ENCODE peak calls at places on chromosomes 16 and 17, in eight cellular contexts. N is gastrocnemius medialis; W is CD4-positive, alpha-beta T cell; R is body of pancreas; S is HCT116; I is pancreas; V is PC-3; O is heart left ventricle. D is an unnamed sample.
A peak's percentile ranks its signal among the peaks of the same experiment; 100 is the strongest.

GRCh38 chr17:65294184-65294719 is 157.1 kb downstream of the RGS9 start:
- DNase-seq in N (peak; percentile 52), W (peak; percentile 51), R (peak; percentile 69), S (peak; percentile 72), I (peak; percentile 68), V (peak; percentile 83), O (peak; percentile 57), D (peak; percentile 71)

GRCh38 chr16:46972429-46972970 is 974 bp downstream of the DNAJA2 start:
- DNase-seq in N (no peak), W (no peak), R (no peak), S (no peak), I (no peak), V (peak; percentile 30), O (no peak), D (peak; percentile 59)

GRCh38 chr16:5298202-5298601 is 200.6 kb upstream of the EEF2KMT start:
- DNase-seq in N (no peak), W (no peak), R (no peak), S (no peak), I (no peak), V (no peak), O (no peak), D (no peak)

GRCh38 chr16:80260906-80261311 is 279.9 kb upstream of the DYNLRB2 start:
- DNase-seq in N (no peak), W (no peak), R (no peak), S (no peak), I (no peak), V (no peak), O (no peak), D (no peak)

GRCh38 chr17:20280051-20280450 is 187.3 kb downstream of the LGALS9B start:
- DNase-seq in N (no peak), W (no peak), R (no peak), S (no peak), I (no peak), V (no peak), O (no peak), D (no peak)

GRCh38 chr17:33716937-33717336 is 423.8 kb upstream of the ASIC2 start:
- DNase-seq in N (no peak), W (no peak), R (no peak), S (no peak), I (no peak), V (no peak), O (no peak), D (no peak)

GRCh38 chr17:75647061-75647460 is 13.8 kb downstream of the SMIM5 start:
- DNase-seq in N (no peak), W (no peak), R (no peak), S (no peak), I (peak; percentile 64), V (no peak), O (no peak), D (no peak)

GRCh38 chr17:923633-924032 is 55.9 kb downstream of the NXN start:
- DNase-seq in N (no peak), W (no peak), R (no peak), S (no peak), I (no peak), V (no peak), O (no peak), D (no peak)

GRCh38 chr16:85618509-85618908 is 5.4 kb downstream of the GSE1 start:
- DNase-seq in N (no peak), W (no peak), R (no peak), S (no peak), I (peak; percentile 23), V (no peak), O (no peak), D (no peak)

GRCh38 chr17:35968520-35969054 is 12.7 kb downstream of the CCL16 start:
- DNase-seq in N (no peak), W (no peak), R (no peak), S (no peak), I (no peak), V (no peak), O (no peak), D (no peak)

GRCh38 chr16:16092925-16093624 is 130.2 kb downstream of the ABCC6 start:
- DNase-seq in N (no peak), W (no peak), R (peak; percentile 89), S (no peak), I (no peak), V (no peak), O (no peak), D (no peak)

GRCh38 chr17:49694847-49695697 is 12.7 kb downstream of the SLC35B1 start:
- DNase-seq in N (peak; percentile 36), W (peak; percentile 64), R (peak; percentile 55), S (no peak), I (no peak), V (peak; percentile 66), O (peak; percentile 58), D (peak; percentile 56)

GRCh38 chr17:78362671-78363070 is 2.8 kb upstream of the SOCS3 start:
- DNase-seq in N (no peak), W (no peak), R (no peak), S (no peak), I (no peak), V (no peak), O (no peak), D (no peak)

GRCh38 chr17:48153711-48154642 is 46.4 kb downstream of the SNX11 start:
- DNase-seq in N (no peak), W (no peak), R (peak; percentile 83), S (peak; percentile 45), I (peak; percentile 83), V (peak; percentile 64), O (no peak), D (peak; percentile 42)

GRCh38 chr17:49575524-49576120 is at the start of gene NXPH3:
- DNase-seq in N (peak; percentile 54), W (peak; percentile 46), R (peak; percentile 49), S (no peak), I (peak; percentile 80), V (peak; percentile 63), O (peak; percentile 77), D (peak; percentile 67)

GRCh38 chr17:37821025-37821713 is 76.3 kb upstream of the HNF1B start:
- DNase-seq in N (no peak), W (no peak), R (no peak), S (no peak), I (no peak), V (peak; percentile 21), O (no peak), D (no peak)

GRCh38 chr17:1882836-1883235 is 53.0 kb downstream of the RPA1 start:
- DNase-seq in N (no peak), W (peak; percentile 5), R (peak; percentile 15), S (no peak), I (no peak), V (peak; percentile 54), O (no peak), D (peak; percentile 26)

DNA sequence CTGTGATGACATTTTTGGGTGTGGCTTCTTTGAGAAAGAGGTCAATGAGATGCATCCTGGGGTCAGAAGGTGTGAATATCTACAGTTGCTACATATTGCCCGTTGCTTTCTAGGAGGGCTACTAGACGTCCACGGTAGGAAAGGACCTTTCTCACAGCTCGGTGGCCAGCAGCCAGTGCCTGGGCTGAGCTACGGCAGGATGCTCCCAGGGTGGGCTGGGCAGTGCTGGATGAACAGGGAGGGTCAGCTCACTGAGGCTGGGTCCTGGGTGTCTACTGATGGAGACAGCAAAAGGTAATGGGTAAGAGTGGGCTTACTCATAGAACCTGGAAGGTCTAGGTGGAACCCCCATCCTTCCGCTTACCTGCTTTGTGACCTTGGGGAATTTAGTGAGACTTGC is 188.3 kb upstream of the WSCD1 start:
- DNase-seq in N (no peak), W (no peak), R (no peak), S (no peak), I (no peak), V (no peak), O (no peak), D (no peak)
- H3K27ac ChIP-seq in N (no peak overlapping the region), W (no peak overlapping the region), R (no peak overlapping the region), S (no peak overlapping the region), I (no peak overlapping the region), V (no peak overlapping the region), O (no peak overlapping the region), D (no peak overlapping the region)

DNA sequence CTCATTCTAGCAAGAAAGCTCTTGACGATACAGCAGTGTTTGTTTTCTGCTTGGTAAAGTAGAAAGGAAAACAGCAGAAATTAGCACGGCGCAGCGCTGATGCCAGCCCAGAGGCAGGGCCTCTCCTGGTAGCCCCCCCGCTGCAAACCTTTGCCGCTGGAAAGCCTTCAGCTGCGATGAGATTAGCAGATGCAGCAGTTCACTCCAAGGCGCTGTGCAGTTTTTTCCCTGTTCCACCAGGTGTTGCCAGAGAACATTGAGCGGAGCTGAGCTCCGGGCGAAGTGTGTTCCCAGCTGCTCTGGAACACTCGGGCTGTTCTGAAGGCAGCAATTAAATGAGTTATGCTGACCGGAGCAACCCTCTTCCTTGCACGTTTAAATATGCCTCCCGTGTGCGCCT is 72.5 kb downstream of the RBFOX1 start:
- DNase-seq in N (peak; percentile 86), W (no peak), R (peak; percentile 46), S (no peak), I (peak; percentile 48), V (peak; percentile 6), O (peak; percentile 81), D (no peak)
- TF ChIP-seq CTCF in N (peak; percentile 75), W (no peak), R (no peak), S (no peak), I (no peak), V (no peak), O (peak; percentile 47), D (no peak)

GRCh38 chr16:89318430-89318758 is 100.9 kb downstream of the ZNF778 start:
- DNase-seq in N (no peak), W (no peak), R (no peak), S (no peak), I (peak; percentile 21), V (no peak), O (no peak), D (no peak)
- H3K27ac ChIP-seq in N (peak overlapping the region; percentile 93), W (no peak overlapping the region), R (no peak overlapping the region), S (peak overlapping the region; percentile 86), I (no peak overlapping the region), V (peak overlapping the region; percentile 100), O (no peak overlapping the region), D (peak overlapping the region; percentile 97)

GRCh38 chr17:4598776-4599504 is 14.6 kb downstream of the SMTNL2 start:
- DNase-seq in N (peak; percentile 93), W (no peak), R (peak; percentile 52), S (no peak), I (no peak), V (no peak), O (peak; percentile 85), D (no peak)

GRCh38 chr17:4601326-4601725 is 17.0 kb downstream of the SMTNL2 start:
- DNase-seq in N (no peak), W (no peak), R (no peak), S (no peak), I (no peak), V (no peak), O (no peak), D (no peak)

GRCh38 chr17:4602041-4602440 is 17.7 kb downstream of the SMTNL2 start:
- DNase-seq in N (no peak), W (no peak), R (no peak), S (no peak), I (no peak), V (no peak), O (no peak), D (no peak)

GRCh38 chr17:4599505-4600281 is 15.4 kb downstream of the SMTNL2 start:
- DNase-seq in N (peak; percentile 97), W (no peak), R (no peak), S (no peak), I (peak; percentile 44), V (peak; percentile 19), O (peak; percentile 79), D (no peak)

DNA sequence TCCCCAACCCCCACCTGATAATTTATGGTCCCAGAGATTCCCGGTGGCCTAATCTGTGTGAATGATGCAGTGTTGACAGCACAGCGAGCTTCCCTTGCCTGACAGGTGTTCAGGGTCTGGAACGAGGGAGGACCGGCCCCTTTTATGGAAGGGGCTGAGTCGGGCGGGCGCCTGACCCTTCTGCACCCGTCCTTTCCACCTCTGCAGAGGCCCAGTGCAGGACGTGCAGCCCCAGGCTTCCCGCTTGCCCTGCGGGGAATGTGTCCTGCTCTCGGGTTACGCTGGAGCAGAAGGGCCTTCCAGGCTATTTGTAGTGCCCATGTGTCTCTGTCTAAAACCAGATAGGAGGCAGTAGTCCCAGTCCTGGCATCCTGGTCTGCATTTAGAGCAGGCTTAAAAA is 16.2 kb downstream of the SMTNL2 start:
- DNase-seq in N (peak; percentile 98), W (no peak), R (no peak), S (no peak), I (no peak), V (no peak), O (peak; percentile 91), D (no peak)
- TF ChIP-seq CTCF in N (peak; percentile 33), W (no peak), R (no peak), S (no peak), I (no peak), V (no peak), O (no peak), D (no peak)